ENCODE peak calls at places on chromosomes 6 and 20, in four cellular contexts. One of them, this sample, is unnamed. For H3K36me3 and H3K4me1, the result is how much of the 10 kb centered on the place peaks cover.

GRCh38 chr6:63245420-63245819 is 34.2 kb downstream of the FKBP1C start:
- DNase-seq in psoas muscle: no peak
- DNase-seq in CD8-positive, alpha-beta memory T cell: no peak
- DNase-seq in cardiac muscle cell: no peak
- DNase-seq in this sample: no peak

GRCh38 chr6:157089258-157089657 is 234.1 kb downstream of the TMEM242 start:
- DNase-seq in CD8-positive, alpha-beta memory T cell: no peak
- DNase-seq in psoas muscle: no peak
- DNase-seq in cardiac muscle cell: peak
- DNase-seq in this sample: no peak

GRCh38 chr20:19987046-19987445 is 30.1 kb upstream of the NAA20 start:
- DNase-seq in cardiac muscle cell: no peak
- DNase-seq in psoas muscle: no peak
- DNase-seq in CD8-positive, alpha-beta memory T cell: no peak
- DNase-seq in this sample: no peak

GRCh38 chr20:21251278-21251677 is 51.9 kb upstream of the XRN2 start:
- DNase-seq in psoas muscle: no peak
- DNase-seq in CD8-positive, alpha-beta memory T cell: no peak
- DNase-seq in cardiac muscle cell: peak
- DNase-seq in this sample: no peak

GRCh38 chr20:6708010-6708409 is 59.5 kb upstream of the BMP2 start:
- DNase-seq in psoas muscle: no peak
- DNase-seq in CD8-positive, alpha-beta memory T cell: no peak
- DNase-seq in cardiac muscle cell: peak
- DNase-seq in this sample: peak

GRCh38 chr20:3071610-3072529 is at the start of gene OXT:
- DNase-seq in psoas muscle: peak
- DNase-seq in cardiac muscle cell: peak
- DNase-seq in CD8-positive, alpha-beta memory T cell: peak
- DNase-seq in this sample: no peak

GRCh38 chr6:33317418-33317667 is 201 bp downstream of the ZBTB22 start:
- DNase-seq in CD8-positive, alpha-beta memory T cell: no peak
- DNase-seq in psoas muscle: no peak
- DNase-seq in cardiac muscle cell: no peak
- DNase-seq in this sample: peak

GRCh38 chr6:21294144-21294543 is 299.4 kb upstream of the SOX4 start:
- DNase-seq in cardiac muscle cell: no peak
- DNase-seq in CD8-positive, alpha-beta memory T cell: no peak
- DNase-seq in psoas muscle: no peak
- DNase-seq in this sample: peak

GRCh38 chr20:64065062-64065972 is 2.3 kb downstream of the TCEA2 start:
- DNase-seq in psoas muscle: no peak
- DNase-seq in cardiac muscle cell: no peak
- DNase-seq in CD8-positive, alpha-beta memory T cell: no peak
- DNase-seq in this sample: no peak

GRCh38 chr6:45845546-45845945 is 170.1 kb downstream of the CLIC5 start:
- DNase-seq in cardiac muscle cell: peak
- DNase-seq in psoas muscle: no peak
- DNase-seq in CD8-positive, alpha-beta memory T cell: no peak
- DNase-seq in this sample: no peak

GRCh38 chr6:42046491-42047219 is 3.7 kb upstream of the TAF8 start:
- DNase-seq in CD8-positive, alpha-beta memory T cell: no peak
- DNase-seq in psoas muscle: no peak
- DNase-seq in cardiac muscle cell: peak
- DNase-seq in this sample: no peak

GRCh38 chr6:29965873-29966601 is 23.7 kb downstream of the HLA-A start:
- DNase-seq in cardiac muscle cell: peak
- DNase-seq in CD8-positive, alpha-beta memory T cell: peak
- DNase-seq in psoas muscle: peak
- DNase-seq in this sample: peak

GRCh38 chr6:35086636-35087360 is 54.3 kb downstream of the TCP11 start:
- DNase-seq in CD8-positive, alpha-beta memory T cell: no peak
- DNase-seq in psoas muscle: no peak
- DNase-seq in cardiac muscle cell: no peak
- DNase-seq in this sample: no peak
- H3K36me3 ChIP-seq in CD8-positive, alpha-beta memory T cell: under half
- H3K36me3 ChIP-seq in psoas muscle: half or more
- H3K36me3 ChIP-seq in cardiac muscle cell: under half
- H3K36me3 ChIP-seq in this sample: under half

GRCh38 chr20:31693402-31693801 is 29.3 kb downstream of the BCL2L1 start:
- DNase-seq in psoas muscle: no peak
- DNase-seq in cardiac muscle cell: no peak
- DNase-seq in CD8-positive, alpha-beta memory T cell: no peak
- DNase-seq in this sample: no peak

GRCh38 chr20:31693987-31694661 is 28.5 kb downstream of the BCL2L1 start:
- DNase-seq in CD8-positive, alpha-beta memory T cell: no peak
- DNase-seq in cardiac muscle cell: no peak
- DNase-seq in psoas muscle: no peak
- DNase-seq in this sample: no peak

GRCh38 chr20:31695849-31696804 is 26.5 kb downstream of the BCL2L1 start:
- DNase-seq in CD8-positive, alpha-beta memory T cell: no peak
- DNase-seq in cardiac muscle cell: peak
- DNase-seq in psoas muscle: peak
- DNase-seq in this sample: no peak

GRCh38 chr20:31691646-31692275 is 30.9 kb downstream of the BCL2L1 start:
- DNase-seq in psoas muscle: no peak
- DNase-seq in CD8-positive, alpha-beta memory T cell: no peak
- DNase-seq in cardiac muscle cell: peak
- DNase-seq in this sample: no peak

GRCh38 chr20:31694842-31695593 is 27.6 kb downstream of the BCL2L1 start:
- DNase-seq in cardiac muscle cell: no peak
- DNase-seq in psoas muscle: no peak
- DNase-seq in CD8-positive, alpha-beta memory T cell: no peak
- DNase-seq in this sample: no peak
- H3K4me1 ChIP-seq in cardiac muscle cell: under half
- H3K4me1 ChIP-seq in psoas muscle: half or more
- H3K4me1 ChIP-seq in CD8-positive, alpha-beta memory T cell: under half
- H3K4me1 ChIP-seq in this sample: under half

DNA sequence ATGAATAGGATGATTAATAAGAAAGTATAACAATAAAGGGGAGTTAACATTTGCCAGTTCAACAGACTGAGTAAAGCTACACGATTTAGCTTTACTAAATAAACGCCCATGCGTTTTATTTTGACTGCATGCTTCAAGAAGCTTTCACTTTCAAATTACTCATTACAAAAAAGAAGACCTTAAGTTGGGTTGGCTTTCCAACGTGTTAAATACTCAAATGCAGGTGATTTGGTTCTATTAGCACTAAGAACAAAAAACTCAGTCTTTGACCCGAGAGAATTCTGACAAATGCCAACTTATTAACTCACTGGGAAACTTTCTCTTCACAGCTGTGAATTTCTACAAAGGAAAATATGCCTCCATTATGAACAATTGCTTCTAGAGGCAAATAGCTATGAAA is 24.8 kb downstream of the RNF146 start:
- DNase-seq in psoas muscle: no peak
- DNase-seq in cardiac muscle cell: no peak
- DNase-seq in CD8-positive, alpha-beta memory T cell: no peak
- DNase-seq in this sample: no peak
- H3K36me3 ChIP-seq in psoas muscle: half or more
- H3K36me3 ChIP-seq in cardiac muscle cell: under half
- H3K36me3 ChIP-seq in CD8-positive, alpha-beta memory T cell: under half
- H3K36me3 ChIP-seq in this sample: under half

GRCh38 chr6:3072798-3073197 is 4.5 kb downstream of the RIPK1 start:
- DNase-seq in CD8-positive, alpha-beta memory T cell: no peak
- DNase-seq in cardiac muscle cell: no peak
- DNase-seq in psoas muscle: no peak
- DNase-seq in this sample: no peak
- H3K4me1 ChIP-seq in CD8-positive, alpha-beta memory T cell: under half
- H3K4me1 ChIP-seq in cardiac muscle cell: under half
- H3K4me1 ChIP-seq in psoas muscle: under half
- H3K4me1 ChIP-seq in this sample: under half

DNA sequence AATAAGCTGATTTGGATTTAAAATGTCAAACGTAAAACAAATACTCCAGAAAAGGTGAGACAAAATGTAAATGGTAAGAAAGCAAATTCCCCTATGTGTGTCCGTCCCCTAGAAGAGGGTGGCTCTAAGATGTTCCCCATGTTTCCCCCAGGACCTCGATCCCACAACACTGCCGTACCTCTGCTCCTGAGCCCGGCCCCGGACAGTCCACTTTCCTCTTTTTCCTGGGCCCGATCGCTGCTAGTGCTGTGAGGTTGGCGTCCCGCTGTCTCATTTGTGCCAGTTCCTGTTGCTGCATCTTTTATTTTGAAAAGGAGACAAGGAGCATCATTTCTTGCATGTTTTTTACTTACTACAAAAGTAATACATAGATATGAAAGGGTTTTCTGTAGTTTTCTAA is 68.3 kb downstream of the TAF4 start:
- DNase-seq in psoas muscle: no peak
- DNase-seq in CD8-positive, alpha-beta memory T cell: no peak
- DNase-seq in cardiac muscle cell: no peak
- DNase-seq in this sample: no peak
- H3K36me3 ChIP-seq in psoas muscle: half or more
- H3K36me3 ChIP-seq in CD8-positive, alpha-beta memory T cell: under half
- H3K36me3 ChIP-seq in cardiac muscle cell: half or more
- H3K36me3 ChIP-seq in this sample: under half

This sample was measured in testis.